ENCODE peak calls at places on chromosomes 1 and 21, in four cellular contexts. H, T, B and J are unnamed samples. For H3K27me3 and H3K4me1, the result is how much of the 10 kb centered on the place peaks cover.

GRCh38 chr21:27586986-27587385 is 620.1 kb upstream of the ADAMTS5 start:
- DNase-seq in H (no peak), T (no peak), B (no peak), J (no peak)

GRCh38 chr1:184002071-184002470 is 35.5 kb downstream of the COLGALT2 start:
- DNase-seq in H (no peak), T (peak), B (peak), J (peak)

GRCh38 chr1:62299426-62300200 is 19.6 kb downstream of the KANK4 start:
- DNase-seq in H (no peak), T (no peak), B (peak), J (no peak)

GRCh38 chr1:119631433-119632102 is 16.5 kb downstream of the ZNF697 start:
- DNase-seq in H (peak), T (no peak), B (peak), J (no peak)

GRCh38 chr21:32256873-32257620 is 21.8 kb downstream of the MIS18A start:
- DNase-seq in H (peak), T (no peak), B (peak), J (peak)

GRCh38 chr1:175933801-175934200 is 190.4 kb upstream of the TNR start:
- DNase-seq in H (no peak), T (no peak), B (no peak), J (no peak)

GRCh38 chr1:182635871-182636270 is 31.7 kb upstream of the RGS16 start:
- DNase-seq in H (no peak), T (no peak), B (no peak), J (no peak)

GRCh38 chr1:21097744-21098143 is 79.0 kb downstream of the EIF4G3 start:
- DNase-seq in H (no peak), T (no peak), B (no peak), J (no peak)

GRCh38 chr1:48405940-48406339 is 66.1 kb downstream of the SPATA6 start:
- DNase-seq in H (no peak), T (no peak), B (no peak), J (no peak)

GRCh38 chr1:1779691-1780597 is 1.7 kb upstream of the NADK start:
- DNase-seq in H (no peak), T (no peak), B (peak), J (no peak)

GRCh38 chr1:62076286-62076685 is 118.4 kb upstream of the L1TD1 start:
- DNase-seq in H (no peak), T (peak), B (peak), J (peak)

GRCh38 chr1:112878321-112878720 is 77.7 kb downstream of the SLC16A1 start:
- DNase-seq in H (no peak), T (no peak), B (no peak), J (no peak)

GRCh38 chr1:85245891-85246290 is 13.6 kb downstream of the C1orf52 start:
- DNase-seq in H (no peak), T (no peak), B (no peak), J (no peak)

GRCh38 chr21:43365611-43366426 is 61.1 kb downstream of the SIK1 start:
- DNase-seq in H (no peak), T (no peak), B (no peak), J (no peak)

GRCh38 chr1:220680085-220680687 is 10.0 kb upstream of the C1orf115 start:
- DNase-seq in H (no peak), T (peak), B (peak), J (no peak)

GRCh38 chr1:41366428-41367101 is 5.3 kb downstream of the FOXO6 start:
- DNase-seq in H (no peak), T (no peak), B (no peak), J (no peak)

GRCh38 chr1:156652131-156652991 is 10.4 kb downstream of the BCAN start:
- DNase-seq in H (no peak), T (no peak), B (peak), J (no peak)

GRCh38 chr1:156654700-156655099 is 12.8 kb downstream of the BCAN start:
- DNase-seq in H (no peak), T (no peak), B (peak), J (no peak)

GRCh38 chr1:156655904-156656516 is 14.1 kb downstream of the BCAN start:
- DNase-seq in H (no peak), T (no peak), B (no peak), J (no peak)

GRCh38 chr1:156655151-156655903 is 13.4 kb downstream of the BCAN start:
- DNase-seq in H (no peak), T (no peak), B (no peak), J (no peak)

DNA sequence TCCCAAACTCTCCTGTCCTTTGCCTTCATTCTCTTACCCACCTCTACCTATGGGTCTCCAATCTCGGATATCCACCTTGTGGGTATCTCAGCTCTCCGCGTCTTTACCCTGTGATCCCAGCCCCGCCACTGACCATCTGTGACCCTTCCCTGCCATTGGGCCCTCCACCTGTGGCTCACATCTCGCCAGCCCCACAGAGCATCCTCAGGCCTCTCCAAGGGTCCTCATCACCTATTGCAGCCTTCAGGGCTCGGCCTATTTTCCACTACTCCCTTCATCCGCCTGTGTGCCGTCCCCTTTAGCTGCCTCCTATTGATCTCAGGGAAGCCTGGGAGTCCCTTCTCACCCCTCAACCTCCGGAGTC is 11.1 kb downstream of the BCAN start:
- DNase-seq in H (no peak), T (no peak), B (no peak), J (no peak)
- H3K27me3 ChIP-seq in H (under half), T (under half), B (under half), J (half or more)

DNA sequence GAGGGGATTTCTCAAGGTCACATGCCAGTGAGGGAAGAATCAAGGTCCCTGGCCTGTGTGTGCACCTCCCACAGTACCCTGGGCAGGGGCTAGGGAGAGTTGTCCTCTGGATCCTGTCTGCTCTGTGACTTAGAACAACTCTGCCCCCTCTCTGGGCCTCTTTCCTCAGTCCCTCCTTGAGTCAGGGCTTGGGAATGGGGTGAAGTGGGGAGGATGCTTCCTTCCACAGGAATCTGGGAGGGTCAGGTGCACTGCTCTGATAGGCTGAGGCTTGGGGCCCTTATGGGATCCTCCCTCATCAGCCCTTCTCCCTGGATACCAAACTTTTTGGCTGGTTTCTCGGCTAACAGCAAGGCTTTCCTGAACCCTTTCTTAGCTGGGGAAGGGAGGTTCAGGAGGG is 2.5 kb downstream of the TRNP1 start:
- DNase-seq in H (no peak), T (no peak), B (no peak), J (no peak)
- H3K4me1 ChIP-seq in H (under half), T (half or more), B (under half), J (half or more)

GRCh38 chr1:240169188-240169587 is 77.5 kb downstream of the FMN2 start:
- DNase-seq in H (no peak), T (no peak), B (peak), J (no peak)
- TF ChIP-seq CTCF in H (no peak), T (no peak), B (peak), J (no peak)

GRCh38 chr1:156853761-156854160 is 5.2 kb downstream of the INSRR start:
- DNase-seq in H (no peak), T (no peak), B (no peak), J (no peak)

GRCh38 chr1:156849151-156849496 is 9.8 kb downstream of the INSRR start:
- DNase-seq in H (no peak), T (no peak), B (no peak), J (no peak)

GRCh38 chr1:156854634-156855033 is 4.3 kb downstream of the INSRR start:
- DNase-seq in H (no peak), T (no peak), B (no peak), J (no peak)

GRCh38 chr1:156851779-156852413 is 7.0 kb downstream of the INSRR start:
- DNase-seq in H (no peak), T (no peak), B (no peak), J (no peak)

GRCh38 chr1:156852414-156852874 is 6.5 kb downstream of the INSRR start:
- DNase-seq in H (peak), T (no peak), B (peak), J (no peak)
- H3K27me3 ChIP-seq in H (under half), T (under half), B (half or more), J (half or more)

GRCh38 chr1:226692868-226693267 is 46.2 kb downstream of the ITPKB start:
- DNase-seq in H (no peak), T (no peak), B (no peak), J (no peak)
- H3K4me1 ChIP-seq in H (under half), T (under half), B (under half), J (under half)